ENCODE peak calls at places on chromosomes 4 and X, in four cellular contexts. M is WTC11, W is H1, I is K562. R is an unnamed sample.
A peak's percentile ranks its signal among the peaks of the same experiment; 100 is the strongest.

GRCh38 chrX:23394421-23394820 is 59.8 kb downstream of the PTCHD1 start:
- DNase-seq in M (no peak), W (no peak), I (no peak), R (no peak)

GRCh38 chr4:7004331-7004730 is 38.8 kb upstream of the TADA2B start:
- DNase-seq in M (no peak), W (no peak), I (no peak), R (no peak)

GRCh38 chrX:153762636-153763173 is 1.3 kb upstream of the PLXNB3 start:
- DNase-seq in M (no peak), W (no peak), I (no peak), R (no peak)

GRCh38 chr4:138217567-138217966 is 24.6 kb downstream of the SLC7A11 start:
- DNase-seq in M (no peak), W (no peak), I (no peak), R (no peak)

GRCh38 chrX:39857780-39858179 is 240.0 kb downstream of the BCOR start:
- DNase-seq in M (no peak), W (no peak), I (peak; percentile 15), R (no peak)

GRCh38 chr4:61517144-61517543 is 317.0 kb downstream of the ADGRL3 start:
- DNase-seq in M (peak; percentile 83), W (peak; percentile 83), I (no peak), R (no peak)

GRCh38 chr4:70601422-70602039 is 9.5 kb downstream of the AMBN start:
- DNase-seq in M (peak; percentile 73), W (peak; percentile 55), I (peak; percentile 30), R (peak; percentile 13)

GRCh38 chrX:2583194-2584162 is 82.7 kb upstream of the DHRSX start:
- DNase-seq in M (peak; percentile 38), W (no peak), I (no peak), R (no peak)

GRCh38 chr4:56424697-56425514 is 10.5 kb downstream of the PPAT start:
- DNase-seq in M (no peak), W (no peak), I (peak; percentile 46), R (peak; percentile 39)

GRCh38 chr4:4343038-4343437 is 43.9 kb upstream of the NSG1 start:
- DNase-seq in M (no peak), W (no peak), I (no peak), R (no peak)

GRCh38 chr4:153757407-153757806 is 2.4 kb downstream of the RNF175 start:
- DNase-seq in M (no peak), W (no peak), I (no peak), R (no peak)

GRCh38 chr4:74105656-74106275 is 6.8 kb upstream of the CXCL2 start:
- DNase-seq in M (no peak), W (no peak), I (no peak), R (no peak)

GRCh38 chr4:182973421-182974340 is 56.5 kb upstream of the DCTD start:
- DNase-seq in M (no peak), W (no peak), I (no peak), R (no peak)

GRCh38 chrX:71998836-71999509 is 88.3 kb downstream of the NHSL2 start:
- DNase-seq in M (no peak), W (no peak), I (peak; percentile 45), R (peak; percentile 76)

GRCh38 chr4:54254116-54254914 is 25.2 kb downstream of the PDGFRA start:
- DNase-seq in M (no peak), W (no peak), I (no peak), R (no peak)

GRCh38 chrX:318739-319578 is at the start of gene GTPBP6:
- DNase-seq in M (peak; percentile 99), W (peak; percentile 98), I (peak; percentile 89), R (peak; percentile 93)

GRCh38 chr4:124804584-124804983 is 92.1 kb upstream of the ANKRD50 start:
- DNase-seq in M (no peak), W (no peak), I (no peak), R (no peak)

GRCh38 chr4:149901128-149901527 is 85.5 kb upstream of the IQCM start:
- DNase-seq in M (no peak), W (no peak), I (no peak), R (no peak)

GRCh38 chr4:150943831-150944230 is 71.3 kb downstream of the LRBA start:
- DNase-seq in M (no peak), W (no peak), I (no peak), R (no peak)

GRCh38 chr4:150942539-150942938 is 72.5 kb downstream of the LRBA start:
- DNase-seq in M (no peak), W (no peak), I (no peak), R (no peak)

GRCh38 chr4:150944660-150945059 is 70.4 kb downstream of the LRBA start:
- DNase-seq in M (no peak), W (no peak), I (no peak), R (no peak)

GRCh38 chr4:150940123-150940522 is 75.0 kb downstream of the LRBA start:
- DNase-seq in M (no peak), W (no peak), I (no peak), R (no peak)

DNA sequence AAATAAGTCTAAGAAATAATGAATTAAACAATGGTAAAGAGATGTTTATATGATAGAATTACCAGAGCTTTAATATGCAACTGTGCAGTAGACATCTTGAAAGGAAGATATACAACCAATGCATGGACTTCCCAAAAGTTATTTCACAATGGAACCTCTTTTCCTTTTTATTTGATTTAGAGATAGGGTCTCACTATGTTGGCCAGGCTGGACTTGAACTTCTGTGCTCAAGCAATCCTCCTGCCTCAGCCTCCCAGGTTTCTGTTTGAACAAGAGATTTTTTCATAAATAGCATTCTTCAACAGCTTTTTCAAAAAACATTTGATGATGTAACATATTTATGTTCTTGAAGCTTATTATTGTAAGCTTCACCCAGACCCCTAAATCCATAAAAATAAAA is 72.0 kb downstream of the LRBA start:
- DNase-seq in M (no peak), W (no peak), I (no peak), R (no peak)
- TF ChIP-seq TEAD4 in M (no peak), W (no peak), I (no peak), R (no peak)

DNA sequence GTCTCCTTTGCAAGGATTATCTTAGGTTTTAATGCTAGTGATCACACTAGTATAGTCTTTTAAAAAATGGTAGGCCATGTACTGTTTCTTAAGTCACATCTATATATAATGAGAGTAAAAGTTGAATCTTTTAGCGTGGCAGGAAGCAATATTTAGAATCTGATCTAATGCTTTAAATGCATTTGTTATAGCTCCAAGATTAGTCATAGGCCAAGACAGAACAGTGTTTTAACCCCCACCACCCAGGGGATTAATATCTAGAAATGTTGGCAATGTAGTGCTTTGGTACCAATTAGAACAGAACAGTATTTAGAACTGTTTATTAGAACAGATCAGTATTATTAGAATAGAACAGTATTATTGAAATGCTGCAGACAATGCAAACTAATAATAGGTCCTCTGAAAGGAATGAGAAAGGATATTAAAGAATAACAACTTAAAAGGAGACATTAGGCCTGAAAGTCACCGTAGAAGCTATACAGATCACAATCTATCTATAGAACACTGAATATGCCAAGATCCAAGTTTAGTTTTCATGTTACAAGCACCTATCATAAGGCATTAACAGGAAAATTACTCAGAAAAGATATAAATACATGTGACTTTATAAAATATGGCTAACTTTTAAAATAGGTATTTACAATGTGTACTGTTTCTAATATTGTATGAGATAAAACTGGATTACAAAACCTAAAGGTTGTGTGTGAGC is 146.2 kb downstream of the NPNT start:
- DNase-seq in M (no peak), W (no peak), I (no peak), R (no peak)
- TF ChIP-seq TEAD4 in M (no peak), W (no peak), I (no peak), R (no peak)

GRCh38 chr4:113919611-113920010 is 59.8 kb downstream of the ARSJ start:
- DNase-seq in M (no peak), W (no peak), I (no peak), R (no peak)
- TF ChIP-seq TEAD4 in M (no peak), W (no peak), I (no peak), R (no peak)

DNA sequence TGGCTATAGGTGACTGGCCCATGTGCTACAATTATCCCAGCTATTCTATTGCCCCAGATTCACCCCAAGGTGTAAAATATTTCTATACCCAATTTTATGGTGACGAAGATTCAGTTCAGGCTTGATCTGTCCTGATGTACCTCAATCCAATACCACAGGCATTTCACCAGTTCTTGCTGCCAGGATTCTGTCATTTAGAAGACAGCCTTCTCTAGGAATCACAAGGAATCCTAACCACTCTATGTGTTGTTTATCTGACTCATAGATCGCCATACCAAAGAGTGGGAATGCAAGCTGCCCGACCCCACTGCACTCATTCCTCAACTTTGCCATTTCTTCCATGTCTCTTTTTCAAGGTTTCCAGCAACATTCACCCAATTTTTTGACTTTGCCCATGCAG is 355.0 kb upstream of the EMCN start:
- DNase-seq in M (no peak), W (no peak), I (no peak), R (no peak)
- TF ChIP-seq TEAD4 in M (no peak), W (no peak), I (no peak), R (no peak)

GRCh38 chrX:28639502-28639901 is 52.3 kb downstream of the IL1RAPL1 start:
- DNase-seq in M (no peak), W (no peak), I (no peak), R (no peak)
- TF ChIP-seq TEAD4 in M (no peak), W (no peak), I (no peak), R (no peak)

GRCh38 chr4:28350485-28350884 is 1489.8 kb downstream of the STIM2 start:
- DNase-seq in M (no peak), W (no peak), I (no peak), R (no peak)
- TF ChIP-seq TEAD4 in M (no peak), W (no peak), I (no peak), R (no peak)

R was measured in SK-N-SH.